ENCODE peak calls at places on chromosomes 7 and 10, in six cellular contexts. One of them, this sample, is unnamed.

GRCh38 chr7:48742046-48742445 is 182.3 kb upstream of the CDC14C start:
- DNase-seq in cardiac fibroblast: no peak
- DNase-seq in endothelial cell: no peak
- DNase-seq in fibroblast of pulmonary artery: no peak
- DNase-seq in transverse colon: no peak
- DNase-seq in CD14-positive monocyte: no peak
- DNase-seq in this sample: no peak

GRCh38 chr7:47536705-47537611 is 45.0 kb downstream of the TNS3 start:
- DNase-seq in cardiac fibroblast: peak
- DNase-seq in endothelial cell: peak
- DNase-seq in fibroblast of pulmonary artery: peak
- DNase-seq in transverse colon: peak
- DNase-seq in CD14-positive monocyte: no peak
- DNase-seq in this sample: peak

GRCh38 chr7:151404216-151405011 is 5.4 kb downstream of the WDR86 start:
- DNase-seq in cardiac fibroblast: peak
- DNase-seq in endothelial cell: no peak
- DNase-seq in fibroblast of pulmonary artery: no peak
- DNase-seq in transverse colon: peak
- DNase-seq in CD14-positive monocyte: peak
- DNase-seq in this sample: peak

GRCh38 chr7:155020996-155021395 is 18.1 kb upstream of the PAXIP1 start:
- DNase-seq in cardiac fibroblast: no peak
- DNase-seq in endothelial cell: no peak
- DNase-seq in fibroblast of pulmonary artery: no peak
- DNase-seq in transverse colon: no peak
- DNase-seq in CD14-positive monocyte: no peak
- DNase-seq in this sample: no peak

GRCh38 chr10:50561266-50561665 is 62.5 kb downstream of the SGMS1 start:
- DNase-seq in cardiac fibroblast: peak
- DNase-seq in endothelial cell: no peak
- DNase-seq in fibroblast of pulmonary artery: peak
- DNase-seq in transverse colon: no peak
- DNase-seq in CD14-positive monocyte: no peak
- DNase-seq in this sample: no peak

GRCh38 chr10:102504976-102505300 is 1.2 kb downstream of the SUFU start:
- DNase-seq in cardiac fibroblast: no peak
- DNase-seq in endothelial cell: no peak
- DNase-seq in fibroblast of pulmonary artery: no peak
- DNase-seq in transverse colon: no peak
- DNase-seq in CD14-positive monocyte: no peak
- DNase-seq in this sample: no peak

GRCh38 chr7:116315293-116315692 is 105.0 kb downstream of the TES start:
- DNase-seq in cardiac fibroblast: no peak
- DNase-seq in endothelial cell: no peak
- DNase-seq in fibroblast of pulmonary artery: no peak
- DNase-seq in transverse colon: no peak
- DNase-seq in CD14-positive monocyte: no peak
- DNase-seq in this sample: no peak

GRCh38 chr7:157253850-157254249 is 83.0 kb upstream of the DNAJB6 start:
- DNase-seq in cardiac fibroblast: no peak
- DNase-seq in endothelial cell: no peak
- DNase-seq in fibroblast of pulmonary artery: no peak
- DNase-seq in transverse colon: peak
- DNase-seq in CD14-positive monocyte: no peak
- DNase-seq in this sample: no peak

GRCh38 chr10:66782144-66782543 is 143.7 kb upstream of the LRRTM3 start:
- DNase-seq in cardiac fibroblast: no peak
- DNase-seq in endothelial cell: no peak
- DNase-seq in fibroblast of pulmonary artery: no peak
- DNase-seq in transverse colon: no peak
- DNase-seq in CD14-positive monocyte: no peak
- DNase-seq in this sample: no peak

GRCh38 chr10:116738359-116738738 is 4.0 kb downstream of the HSPA12A start:
- DNase-seq in cardiac fibroblast: no peak
- DNase-seq in endothelial cell: no peak
- DNase-seq in fibroblast of pulmonary artery: no peak
- DNase-seq in transverse colon: no peak
- DNase-seq in CD14-positive monocyte: no peak
- DNase-seq in this sample: no peak

GRCh38 chr10:116733566-116733965 is 8.8 kb downstream of the HSPA12A start:
- DNase-seq in cardiac fibroblast: no peak
- DNase-seq in endothelial cell: no peak
- DNase-seq in fibroblast of pulmonary artery: no peak
- DNase-seq in transverse colon: no peak
- DNase-seq in CD14-positive monocyte: no peak
- DNase-seq in this sample: no peak

GRCh38 chr10:116740971-116741370 is 1.4 kb downstream of the HSPA12A start:
- DNase-seq in cardiac fibroblast: no peak
- DNase-seq in endothelial cell: no peak
- DNase-seq in fibroblast of pulmonary artery: no peak
- DNase-seq in transverse colon: no peak
- DNase-seq in CD14-positive monocyte: no peak
- DNase-seq in this sample: no peak

GRCh38 chr10:116741391-116742351 is 695 bp downstream of the HSPA12A start:
- DNase-seq in cardiac fibroblast: no peak
- DNase-seq in endothelial cell: peak
- DNase-seq in fibroblast of pulmonary artery: no peak
- DNase-seq in transverse colon: peak
- DNase-seq in CD14-positive monocyte: no peak
- DNase-seq in this sample: no peak

DNA sequence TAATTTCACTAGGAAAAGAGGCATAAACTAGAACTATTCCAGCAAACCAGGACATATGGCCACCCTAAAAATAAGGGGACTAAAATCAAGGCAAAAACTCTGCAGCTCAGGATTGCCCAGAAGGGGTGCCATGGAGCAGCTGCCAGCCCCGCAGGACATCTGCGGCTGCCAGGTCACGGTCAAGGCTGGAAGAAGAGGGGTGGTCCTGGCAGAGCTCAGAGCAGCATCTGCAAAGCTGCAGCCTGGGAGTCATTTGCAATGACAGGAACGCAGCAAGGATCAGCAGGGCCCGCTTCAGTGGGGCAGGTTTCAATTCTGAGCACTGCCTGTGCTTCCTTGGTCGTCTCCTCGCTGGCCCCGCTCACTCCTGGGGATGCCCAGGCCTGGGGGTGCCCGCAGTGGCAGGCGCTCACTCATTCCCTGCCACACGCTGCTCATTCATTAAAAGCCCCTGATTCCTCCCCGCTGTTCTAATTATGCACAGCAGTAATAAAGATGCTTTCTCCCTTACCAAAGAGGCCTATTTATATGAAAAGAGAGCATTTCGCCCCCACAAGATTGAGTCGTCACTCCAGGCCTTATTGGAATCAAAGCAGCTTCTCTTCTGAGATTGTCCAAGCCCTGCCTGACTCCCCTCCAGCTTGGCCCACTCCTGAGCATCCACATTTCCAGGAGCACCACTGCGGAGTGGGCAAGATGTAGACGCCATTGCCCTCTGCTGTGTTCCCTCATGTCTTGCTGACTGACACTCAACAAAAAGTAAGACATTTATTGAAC is 4.6 kb downstream of the HSPA12A start:
- DNase-seq in cardiac fibroblast: no peak
- DNase-seq in endothelial cell: peak
- DNase-seq in fibroblast of pulmonary artery: no peak
- DNase-seq in transverse colon: no peak
- DNase-seq in CD14-positive monocyte: no peak
- DNase-seq in this sample: no peak
- TF ChIP-seq CTCF in cardiac fibroblast: peak
- TF ChIP-seq CTCF in endothelial cell: no peak
- TF ChIP-seq CTCF in fibroblast of pulmonary artery: peak
- TF ChIP-seq CTCF in transverse colon: no peak
- TF ChIP-seq CTCF in CD14-positive monocyte: peak
- TF ChIP-seq CTCF in this sample: no peak

GRCh38 chr7:55903985-55904759 is 16.9 kb downstream of the ZNF713 start:
- DNase-seq in cardiac fibroblast: no peak
- DNase-seq in endothelial cell: no peak
- DNase-seq in fibroblast of pulmonary artery: no peak
- DNase-seq in transverse colon: no peak
- DNase-seq in CD14-positive monocyte: no peak
- DNase-seq in this sample: no peak
- TF ChIP-seq CTCF in cardiac fibroblast: no peak
- TF ChIP-seq CTCF in endothelial cell: no peak
- TF ChIP-seq CTCF in fibroblast of pulmonary artery: no peak
- TF ChIP-seq CTCF in transverse colon: no peak
- TF ChIP-seq CTCF in CD14-positive monocyte: no peak
- TF ChIP-seq CTCF in this sample: no peak

GRCh38 chr10:64115913-64116643 is 594.9 kb downstream of the REEP3 start:
- DNase-seq in cardiac fibroblast: peak
- DNase-seq in endothelial cell: peak
- DNase-seq in fibroblast of pulmonary artery: peak
- DNase-seq in transverse colon: peak
- DNase-seq in CD14-positive monocyte: no peak
- DNase-seq in this sample: peak
- TF ChIP-seq CTCF in cardiac fibroblast: peak
- TF ChIP-seq CTCF in endothelial cell: no peak
- TF ChIP-seq CTCF in fibroblast of pulmonary artery: peak
- TF ChIP-seq CTCF in transverse colon: no peak
- TF ChIP-seq CTCF in CD14-positive monocyte: no peak
- TF ChIP-seq CTCF in this sample: peak

GRCh38 chr7:131518626-131519025 is 37.8 kb downstream of the PODXL start:
- DNase-seq in cardiac fibroblast: no peak
- DNase-seq in endothelial cell: no peak
- DNase-seq in fibroblast of pulmonary artery: no peak
- DNase-seq in transverse colon: no peak
- DNase-seq in CD14-positive monocyte: no peak
- DNase-seq in this sample: no peak
- TF ChIP-seq CTCF in cardiac fibroblast: no peak
- TF ChIP-seq CTCF in endothelial cell: no peak
- TF ChIP-seq CTCF in fibroblast of pulmonary artery: no peak
- TF ChIP-seq CTCF in transverse colon: no peak
- TF ChIP-seq CTCF in CD14-positive monocyte: no peak
- TF ChIP-seq CTCF in this sample: no peak

This sample was measured in Calu3.